ENCODE peak calls at places on chromosome 15, in eight cellular contexts. One of them, this sample, is unnamed.

GRCh38 chr15:85636351-85636750 is 158.4 kb downstream of the KLHL25 start:
- DNase-seq in endothelial cell of umbilical vein: peak
- DNase-seq in mammary epithelial cell: no peak
- DNase-seq in SK-N-SH: no peak
- DNase-seq in neuronal stem cell: no peak
- DNase-seq in H9: no peak
- DNase-seq in fibroblast of lung: no peak
- DNase-seq in HepG2: no peak
- DNase-seq in this sample: no peak

GRCh38 chr15:70815604-70816003 is 38.4 kb downstream of the LARP6 start:
- DNase-seq in endothelial cell of umbilical vein: no peak
- DNase-seq in mammary epithelial cell: no peak
- DNase-seq in SK-N-SH: no peak
- DNase-seq in neuronal stem cell: no peak
- DNase-seq in H9: no peak
- DNase-seq in fibroblast of lung: no peak
- DNase-seq in HepG2: peak
- DNase-seq in this sample: no peak

GRCh38 chr15:47616876-47617275 is 100.4 kb upstream of the SEMA6D start:
- DNase-seq in endothelial cell of umbilical vein: no peak
- DNase-seq in mammary epithelial cell: no peak
- DNase-seq in SK-N-SH: no peak
- DNase-seq in neuronal stem cell: no peak
- DNase-seq in H9: no peak
- DNase-seq in fibroblast of lung: no peak
- DNase-seq in HepG2: no peak
- DNase-seq in this sample: no peak

GRCh38 chr15:89463113-89463512 is 33.3 kb downstream of the RHCG start:
- DNase-seq in endothelial cell of umbilical vein: no peak
- DNase-seq in mammary epithelial cell: no peak
- DNase-seq in SK-N-SH: no peak
- DNase-seq in neuronal stem cell: no peak
- DNase-seq in H9: no peak
- DNase-seq in fibroblast of lung: no peak
- DNase-seq in HepG2: no peak
- DNase-seq in this sample: no peak

GRCh38 chr15:60569596-60569995 is 90.7 kb upstream of the ICE2 start:
- DNase-seq in endothelial cell of umbilical vein: no peak
- DNase-seq in mammary epithelial cell: no peak
- DNase-seq in SK-N-SH: no peak
- DNase-seq in neuronal stem cell: no peak
- DNase-seq in H9: no peak
- DNase-seq in fibroblast of lung: no peak
- DNase-seq in HepG2: no peak
- DNase-seq in this sample: no peak

GRCh38 chr15:77702211-77702957 is 69.7 kb upstream of the LINGO1 start:
- DNase-seq in endothelial cell of umbilical vein: peak
- DNase-seq in mammary epithelial cell: peak
- DNase-seq in SK-N-SH: no peak
- DNase-seq in neuronal stem cell: peak
- DNase-seq in H9: peak
- DNase-seq in fibroblast of lung: peak
- DNase-seq in HepG2: no peak
- DNase-seq in this sample: peak

GRCh38 chr15:33956397-33956796 is 11.9 kb upstream of the CHRM5 start:
- DNase-seq in endothelial cell of umbilical vein: peak
- DNase-seq in mammary epithelial cell: no peak
- DNase-seq in SK-N-SH: no peak
- DNase-seq in neuronal stem cell: no peak
- DNase-seq in H9: no peak
- DNase-seq in fibroblast of lung: no peak
- DNase-seq in HepG2: no peak
- DNase-seq in this sample: no peak

GRCh38 chr15:63475670-63476069 is 28.7 kb upstream of the USP3 start:
- DNase-seq in endothelial cell of umbilical vein: no peak
- DNase-seq in mammary epithelial cell: no peak
- DNase-seq in SK-N-SH: no peak
- DNase-seq in neuronal stem cell: no peak
- DNase-seq in H9: no peak
- DNase-seq in fibroblast of lung: no peak
- DNase-seq in HepG2: no peak
- DNase-seq in this sample: no peak

GRCh38 chr15:57893075-57893474 is 172.4 kb downstream of the ALDH1A2 start:
- DNase-seq in endothelial cell of umbilical vein: no peak
- DNase-seq in mammary epithelial cell: no peak
- DNase-seq in SK-N-SH: no peak
- DNase-seq in neuronal stem cell: no peak
- DNase-seq in H9: no peak
- DNase-seq in fibroblast of lung: no peak
- DNase-seq in HepG2: no peak
- DNase-seq in this sample: no peak

GRCh38 chr15:37599175-37599574 is 335.3 kb upstream of the TMCO5A start:
- DNase-seq in endothelial cell of umbilical vein: no peak
- DNase-seq in mammary epithelial cell: no peak
- DNase-seq in SK-N-SH: no peak
- DNase-seq in neuronal stem cell: no peak
- DNase-seq in H9: no peak
- DNase-seq in fibroblast of lung: no peak
- DNase-seq in HepG2: no peak
- DNase-seq in this sample: no peak

DNA sequence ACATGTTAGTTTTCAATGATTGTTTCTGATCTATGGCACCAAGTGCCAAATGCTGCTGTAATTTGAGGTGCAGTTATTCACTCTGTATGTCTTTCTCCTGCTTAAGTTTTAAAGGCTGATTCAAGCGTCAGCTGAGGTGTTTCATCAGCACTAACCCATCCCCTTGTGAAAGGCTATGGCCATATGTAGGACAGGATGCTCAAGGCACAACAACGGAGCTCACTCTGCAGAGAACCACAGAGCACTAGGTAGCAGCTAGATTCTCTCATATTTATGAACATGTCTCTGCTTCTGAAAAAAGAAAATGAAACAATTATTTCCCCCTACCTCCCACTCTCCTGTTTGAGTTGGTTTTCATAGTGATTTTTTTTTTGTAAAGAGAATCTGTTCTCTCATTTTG is 340.0 kb upstream of the TMCO5A start:
- DNase-seq in endothelial cell of umbilical vein: no peak
- DNase-seq in mammary epithelial cell: no peak
- DNase-seq in SK-N-SH: no peak
- DNase-seq in neuronal stem cell: no peak
- DNase-seq in H9: no peak
- DNase-seq in fibroblast of lung: no peak
- DNase-seq in HepG2: no peak
- DNase-seq in this sample: no peak
- H3K4me2 ChIP-seq in endothelial cell of umbilical vein: no peak
- H3K4me2 ChIP-seq in mammary epithelial cell: no peak
- H3K4me2 ChIP-seq in SK-N-SH: no peak
- H3K4me2 ChIP-seq in neuronal stem cell: no peak
- H3K4me2 ChIP-seq in H9: no peak
- H3K4me2 ChIP-seq in fibroblast of lung: no peak
- H3K4me2 ChIP-seq in HepG2: no peak
- H3K4me2 ChIP-seq in this sample: no peak

GRCh38 chr15:65954289-65954741 is 85.0 kb downstream of the RAB11A start:
- DNase-seq in endothelial cell of umbilical vein: peak
- DNase-seq in mammary epithelial cell: peak
- DNase-seq in SK-N-SH: peak
- DNase-seq in neuronal stem cell: no peak
- DNase-seq in H9: peak
- DNase-seq in fibroblast of lung: no peak
- DNase-seq in HepG2: no peak
- DNase-seq in this sample: peak
- H3K4me2 ChIP-seq in endothelial cell of umbilical vein: no peak
- H3K4me2 ChIP-seq in mammary epithelial cell: no peak
- H3K4me2 ChIP-seq in SK-N-SH: no peak
- H3K4me2 ChIP-seq in neuronal stem cell: no peak
- H3K4me2 ChIP-seq in H9: peak
- H3K4me2 ChIP-seq in fibroblast of lung: no peak
- H3K4me2 ChIP-seq in HepG2: no peak
- H3K4me2 ChIP-seq in this sample: peak

GRCh38 chr15:37372064-37372463 is 271.7 kb upstream of the MEIS2 start:
- DNase-seq in endothelial cell of umbilical vein: no peak
- DNase-seq in mammary epithelial cell: no peak
- DNase-seq in SK-N-SH: peak
- DNase-seq in neuronal stem cell: no peak
- DNase-seq in H9: no peak
- DNase-seq in fibroblast of lung: no peak
- DNase-seq in HepG2: no peak
- DNase-seq in this sample: no peak

GRCh38 chr15:37375529-37375928 is 275.2 kb upstream of the MEIS2 start:
- DNase-seq in endothelial cell of umbilical vein: no peak
- DNase-seq in mammary epithelial cell: no peak
- DNase-seq in SK-N-SH: no peak
- DNase-seq in neuronal stem cell: no peak
- DNase-seq in H9: no peak
- DNase-seq in fibroblast of lung: no peak
- DNase-seq in HepG2: no peak
- DNase-seq in this sample: no peak

GRCh38 chr15:37370938-37371337 is 270.6 kb upstream of the MEIS2 start:
- DNase-seq in endothelial cell of umbilical vein: no peak
- DNase-seq in mammary epithelial cell: no peak
- DNase-seq in SK-N-SH: no peak
- DNase-seq in neuronal stem cell: no peak
- DNase-seq in H9: no peak
- DNase-seq in fibroblast of lung: no peak
- DNase-seq in HepG2: no peak
- DNase-seq in this sample: no peak
- H3K4me2 ChIP-seq in endothelial cell of umbilical vein: no peak
- H3K4me2 ChIP-seq in mammary epithelial cell: no peak
- H3K4me2 ChIP-seq in SK-N-SH: no peak
- H3K4me2 ChIP-seq in neuronal stem cell: no peak
- H3K4me2 ChIP-seq in H9: no peak
- H3K4me2 ChIP-seq in fibroblast of lung: no peak
- H3K4me2 ChIP-seq in HepG2: no peak
- H3K4me2 ChIP-seq in this sample: no peak

GRCh38 chr15:73841756-73842590 is 31.4 kb upstream of the TBC1D21 start:
- DNase-seq in endothelial cell of umbilical vein: no peak
- DNase-seq in mammary epithelial cell: no peak
- DNase-seq in SK-N-SH: no peak
- DNase-seq in neuronal stem cell: no peak
- DNase-seq in H9: no peak
- DNase-seq in fibroblast of lung: no peak
- DNase-seq in HepG2: no peak
- DNase-seq in this sample: no peak
- H3K4me2 ChIP-seq in endothelial cell of umbilical vein: no peak
- H3K4me2 ChIP-seq in mammary epithelial cell: no peak
- H3K4me2 ChIP-seq in SK-N-SH: no peak
- H3K4me2 ChIP-seq in neuronal stem cell: no peak
- H3K4me2 ChIP-seq in H9: no peak
- H3K4me2 ChIP-seq in fibroblast of lung: no peak
- H3K4me2 ChIP-seq in HepG2: no peak
- H3K4me2 ChIP-seq in this sample: no peak